ENCODE peak calls at places on chromosomes 3 and 15, in nine cellular contexts. One of them, this sample, is unnamed.

GRCh38 chr15:43218908-43219706 is 1.7 kb downstream of the EPB42 start:
- DNase-seq in HEK293T: peak; percentile 30
- DNase-seq in heart right ventricle: no peak
- DNase-seq in activated CD4-positive, alpha-beta T cell treated with anti-CD3 and anti-CD28 coated beads, Interleukin-2, amount 10 ng/mL, durations not matched to agents 7 days and 5 days: no peak
- DNase-seq in erythroblast: peak; percentile 93
- DNase-seq in NCI-H774: no peak
- DNase-seq in cardiac muscle cell: peak; percentile 48
- DNase-seq in mucosa of descending colon: no peak
- DNase-seq in amygdala: no peak
- DNase-seq in this sample: no peak

GRCh38 chr3:53074366-53074696 is 28.5 kb upstream of the SFMBT1 start:
- DNase-seq in HEK293T: no peak
- DNase-seq in heart right ventricle: no peak
- DNase-seq in activated CD4-positive, alpha-beta T cell treated with anti-CD3 and anti-CD28 coated beads, Interleukin-2, amount 10 ng/mL, durations not matched to agents 7 days and 5 days: no peak
- DNase-seq in erythroblast: no peak
- DNase-seq in NCI-H774: no peak
- DNase-seq in cardiac muscle cell: no peak
- DNase-seq in mucosa of descending colon: no peak
- DNase-seq in amygdala: no peak
- DNase-seq in this sample: no peak

GRCh38 chr15:70086636-70087035 is 11.1 kb downstream of the TLE3 start:
- DNase-seq in HEK293T: no peak
- DNase-seq in heart right ventricle: no peak
- DNase-seq in activated CD4-positive, alpha-beta T cell treated with anti-CD3 and anti-CD28 coated beads, Interleukin-2, amount 10 ng/mL, durations not matched to agents 7 days and 5 days: no peak
- DNase-seq in erythroblast: peak; percentile 63
- DNase-seq in NCI-H774: no peak
- DNase-seq in cardiac muscle cell: no peak
- DNase-seq in mucosa of descending colon: no peak
- DNase-seq in amygdala: no peak
- DNase-seq in this sample: no peak

GRCh38 chr3:49937081-49937480 is 2.9 kb upstream of the RBM6 start:
- DNase-seq in HEK293T: no peak
- DNase-seq in heart right ventricle: no peak
- DNase-seq in activated CD4-positive, alpha-beta T cell treated with anti-CD3 and anti-CD28 coated beads, Interleukin-2, amount 10 ng/mL, durations not matched to agents 7 days and 5 days: no peak
- DNase-seq in erythroblast: peak; percentile 22
- DNase-seq in NCI-H774: no peak
- DNase-seq in cardiac muscle cell: no peak
- DNase-seq in mucosa of descending colon: no peak
- DNase-seq in amygdala: no peak
- DNase-seq in this sample: no peak

GRCh38 chr3:61442696-61443095 is 118.7 kb upstream of the PTPRG start:
- DNase-seq in HEK293T: no peak
- DNase-seq in heart right ventricle: no peak
- DNase-seq in activated CD4-positive, alpha-beta T cell treated with anti-CD3 and anti-CD28 coated beads, Interleukin-2, amount 10 ng/mL, durations not matched to agents 7 days and 5 days: no peak
- DNase-seq in erythroblast: no peak
- DNase-seq in NCI-H774: no peak
- DNase-seq in cardiac muscle cell: no peak
- DNase-seq in mucosa of descending colon: no peak
- DNase-seq in amygdala: no peak
- DNase-seq in this sample: no peak

GRCh38 chr3:179174316-179174715 is 26.2 kb downstream of the PIK3CA start:
- DNase-seq in HEK293T: no peak
- DNase-seq in heart right ventricle: no peak
- DNase-seq in activated CD4-positive, alpha-beta T cell treated with anti-CD3 and anti-CD28 coated beads, Interleukin-2, amount 10 ng/mL, durations not matched to agents 7 days and 5 days: no peak
- DNase-seq in erythroblast: no peak
- DNase-seq in NCI-H774: no peak
- DNase-seq in cardiac muscle cell: no peak
- DNase-seq in mucosa of descending colon: no peak
- DNase-seq in amygdala: no peak
- DNase-seq in this sample: no peak

GRCh38 chr15:91857224-91857585 is 3.7 kb downstream of the SLCO3A1 start:
- DNase-seq in HEK293T: no peak
- DNase-seq in heart right ventricle: no peak
- DNase-seq in activated CD4-positive, alpha-beta T cell treated with anti-CD3 and anti-CD28 coated beads, Interleukin-2, amount 10 ng/mL, durations not matched to agents 7 days and 5 days: no peak
- DNase-seq in erythroblast: no peak
- DNase-seq in NCI-H774: no peak
- DNase-seq in cardiac muscle cell: no peak
- DNase-seq in mucosa of descending colon: no peak
- DNase-seq in amygdala: no peak
- DNase-seq in this sample: no peak

GRCh38 chr15:29143909-29144308 is 125.7 kb downstream of the NSMCE3 start:
- DNase-seq in HEK293T: no peak
- DNase-seq in heart right ventricle: no peak
- DNase-seq in activated CD4-positive, alpha-beta T cell treated with anti-CD3 and anti-CD28 coated beads, Interleukin-2, amount 10 ng/mL, durations not matched to agents 7 days and 5 days: no peak
- DNase-seq in erythroblast: no peak
- DNase-seq in NCI-H774: no peak
- DNase-seq in cardiac muscle cell: no peak
- DNase-seq in mucosa of descending colon: no peak
- DNase-seq in amygdala: no peak
- DNase-seq in this sample: no peak

GRCh38 chr3:72820405-72820804 is 27.8 kb downstream of the SHQ1 start:
- DNase-seq in HEK293T: no peak
- DNase-seq in heart right ventricle: no peak
- DNase-seq in activated CD4-positive, alpha-beta T cell treated with anti-CD3 and anti-CD28 coated beads, Interleukin-2, amount 10 ng/mL, durations not matched to agents 7 days and 5 days: no peak
- DNase-seq in erythroblast: no peak
- DNase-seq in NCI-H774: no peak
- DNase-seq in cardiac muscle cell: no peak
- DNase-seq in mucosa of descending colon: no peak
- DNase-seq in amygdala: no peak
- DNase-seq in this sample: no peak

GRCh38 chr15:24835301-24835700 is 119.5 kb upstream of the SNRPN start:
- DNase-seq in HEK293T: no peak
- DNase-seq in heart right ventricle: no peak
- DNase-seq in activated CD4-positive, alpha-beta T cell treated with anti-CD3 and anti-CD28 coated beads, Interleukin-2, amount 10 ng/mL, durations not matched to agents 7 days and 5 days: no peak
- DNase-seq in erythroblast: no peak
- DNase-seq in NCI-H774: no peak
- DNase-seq in cardiac muscle cell: no peak
- DNase-seq in mucosa of descending colon: no peak
- DNase-seq in amygdala: no peak
- DNase-seq in this sample: no peak

GRCh38 chr15:31324739-31325431 is 1.8 kb upstream of the KLF13 start:
- DNase-seq in HEK293T: no peak
- DNase-seq in heart right ventricle: no peak
- DNase-seq in activated CD4-positive, alpha-beta T cell treated with anti-CD3 and anti-CD28 coated beads, Interleukin-2, amount 10 ng/mL, durations not matched to agents 7 days and 5 days: no peak
- DNase-seq in erythroblast: peak; percentile 74
- DNase-seq in NCI-H774: no peak
- DNase-seq in cardiac muscle cell: no peak
- DNase-seq in mucosa of descending colon: no peak
- DNase-seq in amygdala: no peak
- DNase-seq in this sample: no peak

GRCh38 chr15:45429974-45430792 is 51.8 kb upstream of the GATM start:
- DNase-seq in HEK293T: peak; percentile 77
- DNase-seq in heart right ventricle: peak; percentile 79
- DNase-seq in activated CD4-positive, alpha-beta T cell treated with anti-CD3 and anti-CD28 coated beads, Interleukin-2, amount 10 ng/mL, durations not matched to agents 7 days and 5 days: peak; percentile 87
- DNase-seq in erythroblast: peak; percentile 87
- DNase-seq in NCI-H774: no peak
- DNase-seq in cardiac muscle cell: peak; percentile 75
- DNase-seq in mucosa of descending colon: peak; percentile 92
- DNase-seq in amygdala: peak; percentile 23
- DNase-seq in this sample: no peak

GRCh38 chr3:16455001-16455400 is 58.5 kb downstream of the RFTN1 start:
- DNase-seq in HEK293T: no peak
- DNase-seq in heart right ventricle: no peak
- DNase-seq in activated CD4-positive, alpha-beta T cell treated with anti-CD3 and anti-CD28 coated beads, Interleukin-2, amount 10 ng/mL, durations not matched to agents 7 days and 5 days: no peak
- DNase-seq in erythroblast: no peak
- DNase-seq in NCI-H774: peak; percentile 38
- DNase-seq in cardiac muscle cell: no peak
- DNase-seq in mucosa of descending colon: no peak
- DNase-seq in amygdala: no peak
- DNase-seq in this sample: no peak

GRCh38 chr3:42043116-42043796 is 47.9 kb upstream of the TRAK1 start:
- DNase-seq in HEK293T: peak; percentile 55
- DNase-seq in heart right ventricle: peak; percentile 52
- DNase-seq in activated CD4-positive, alpha-beta T cell treated with anti-CD3 and anti-CD28 coated beads, Interleukin-2, amount 10 ng/mL, durations not matched to agents 7 days and 5 days: no peak
- DNase-seq in erythroblast: no peak
- DNase-seq in NCI-H774: peak; percentile 14
- DNase-seq in cardiac muscle cell: peak; percentile 73
- DNase-seq in mucosa of descending colon: no peak
- DNase-seq in amygdala: no peak
- DNase-seq in this sample: peak; percentile 32

GRCh38 chr3:23017800-23018199 is 185.3 kb upstream of the UBE2E2 start:
- DNase-seq in HEK293T: no peak
- DNase-seq in heart right ventricle: no peak
- DNase-seq in activated CD4-positive, alpha-beta T cell treated with anti-CD3 and anti-CD28 coated beads, Interleukin-2, amount 10 ng/mL, durations not matched to agents 7 days and 5 days: no peak
- DNase-seq in erythroblast: no peak
- DNase-seq in NCI-H774: no peak
- DNase-seq in cardiac muscle cell: no peak
- DNase-seq in mucosa of descending colon: no peak
- DNase-seq in amygdala: no peak
- DNase-seq in this sample: no peak

GRCh38 chr3:104564045-104564643 is 802.6 kb upstream of the ALCAM start:
- DNase-seq in HEK293T: peak; percentile 7
- DNase-seq in heart right ventricle: no peak
- DNase-seq in activated CD4-positive, alpha-beta T cell treated with anti-CD3 and anti-CD28 coated beads, Interleukin-2, amount 10 ng/mL, durations not matched to agents 7 days and 5 days: peak; percentile 68
- DNase-seq in erythroblast: peak; percentile 61
- DNase-seq in NCI-H774: no peak
- DNase-seq in cardiac muscle cell: peak; percentile 18
- DNase-seq in mucosa of descending colon: no peak
- DNase-seq in amygdala: no peak
- DNase-seq in this sample: no peak

GRCh38 chr3:170999737-171000242 is 26.7 kb downstream of the SLC2A2 start:
- DNase-seq in HEK293T: no peak
- DNase-seq in heart right ventricle: no peak
- DNase-seq in activated CD4-positive, alpha-beta T cell treated with anti-CD3 and anti-CD28 coated beads, Interleukin-2, amount 10 ng/mL, durations not matched to agents 7 days and 5 days: no peak
- DNase-seq in erythroblast: no peak
- DNase-seq in NCI-H774: no peak
- DNase-seq in cardiac muscle cell: no peak
- DNase-seq in mucosa of descending colon: no peak
- DNase-seq in amygdala: no peak
- DNase-seq in this sample: no peak

GRCh38 chr3:34807611-34808010 is 831.7 kb upstream of the ARPP21 start:
- DNase-seq in HEK293T: no peak
- DNase-seq in heart right ventricle: no peak
- DNase-seq in activated CD4-positive, alpha-beta T cell treated with anti-CD3 and anti-CD28 coated beads, Interleukin-2, amount 10 ng/mL, durations not matched to agents 7 days and 5 days: no peak
- DNase-seq in erythroblast: no peak
- DNase-seq in NCI-H774: no peak
- DNase-seq in cardiac muscle cell: no peak
- DNase-seq in mucosa of descending colon: no peak
- DNase-seq in amygdala: no peak
- DNase-seq in this sample: no peak

GRCh38 chr15:90710436-90710835 is 6.7 kb upstream of the BLM start:
- DNase-seq in HEK293T: no peak
- DNase-seq in heart right ventricle: no peak
- DNase-seq in activated CD4-positive, alpha-beta T cell treated with anti-CD3 and anti-CD28 coated beads, Interleukin-2, amount 10 ng/mL, durations not matched to agents 7 days and 5 days: no peak
- DNase-seq in erythroblast: no peak
- DNase-seq in NCI-H774: no peak
- DNase-seq in cardiac muscle cell: peak; percentile 24
- DNase-seq in mucosa of descending colon: no peak
- DNase-seq in amygdala: no peak
- DNase-seq in this sample: no peak

GRCh38 chr15:92902723-92903587 is 2.8 kb downstream of the CHD2 start:
- DNase-seq in HEK293T: no peak
- DNase-seq in heart right ventricle: no peak
- DNase-seq in activated CD4-positive, alpha-beta T cell treated with anti-CD3 and anti-CD28 coated beads, Interleukin-2, amount 10 ng/mL, durations not matched to agents 7 days and 5 days: no peak
- DNase-seq in erythroblast: peak; percentile 66
- DNase-seq in NCI-H774: no peak
- DNase-seq in cardiac muscle cell: no peak
- DNase-seq in mucosa of descending colon: no peak
- DNase-seq in amygdala: no peak
- DNase-seq in this sample: no peak

GRCh38 chr3:174532776-174533175 is 326.4 kb upstream of the NAALADL2 start:
- DNase-seq in HEK293T: no peak
- DNase-seq in heart right ventricle: no peak
- DNase-seq in activated CD4-positive, alpha-beta T cell treated with anti-CD3 and anti-CD28 coated beads, Interleukin-2, amount 10 ng/mL, durations not matched to agents 7 days and 5 days: no peak
- DNase-seq in erythroblast: no peak
- DNase-seq in NCI-H774: no peak
- DNase-seq in cardiac muscle cell: no peak
- DNase-seq in mucosa of descending colon: no peak
- DNase-seq in amygdala: no peak
- DNase-seq in this sample: no peak

GRCh38 chr3:169286992-169287391 is 376.5 kb downstream of the MECOM start:
- DNase-seq in HEK293T: no peak
- DNase-seq in heart right ventricle: no peak
- DNase-seq in activated CD4-positive, alpha-beta T cell treated with anti-CD3 and anti-CD28 coated beads, Interleukin-2, amount 10 ng/mL, durations not matched to agents 7 days and 5 days: no peak
- DNase-seq in erythroblast: no peak
- DNase-seq in NCI-H774: no peak
- DNase-seq in cardiac muscle cell: no peak
- DNase-seq in mucosa of descending colon: no peak
- DNase-seq in amygdala: no peak
- DNase-seq in this sample: peak; percentile 68

GRCh38 chr15:41695750-41696436 is 35.7 kb downstream of the MGA start:
- DNase-seq in HEK293T: peak; percentile 10
- DNase-seq in heart right ventricle: no peak
- DNase-seq in activated CD4-positive, alpha-beta T cell treated with anti-CD3 and anti-CD28 coated beads, Interleukin-2, amount 10 ng/mL, durations not matched to agents 7 days and 5 days: peak; percentile 72
- DNase-seq in erythroblast: peak; percentile 71
- DNase-seq in NCI-H774: no peak
- DNase-seq in cardiac muscle cell: peak; percentile 14
- DNase-seq in mucosa of descending colon: no peak
- DNase-seq in amygdala: no peak
- DNase-seq in this sample: no peak

GRCh38 chr3:136818191-136818850 is 605 bp upstream of the SLC35G2 start:
- DNase-seq in HEK293T: peak; percentile 31
- DNase-seq in heart right ventricle: peak; percentile 44
- DNase-seq in activated CD4-positive, alpha-beta T cell treated with anti-CD3 and anti-CD28 coated beads, Interleukin-2, amount 10 ng/mL, durations not matched to agents 7 days and 5 days: no peak
- DNase-seq in erythroblast: no peak
- DNase-seq in NCI-H774: peak; percentile 80
- DNase-seq in cardiac muscle cell: peak; percentile 15
- DNase-seq in mucosa of descending colon: no peak
- DNase-seq in amygdala: no peak
- DNase-seq in this sample: peak; percentile 92

GRCh38 chr3:170751083-170751893 is 118.7 kb downstream of the RPL22L1 start:
- DNase-seq in HEK293T: no peak
- DNase-seq in heart right ventricle: peak; percentile 42
- DNase-seq in activated CD4-positive, alpha-beta T cell treated with anti-CD3 and anti-CD28 coated beads, Interleukin-2, amount 10 ng/mL, durations not matched to agents 7 days and 5 days: no peak
- DNase-seq in erythroblast: peak; percentile 66
- DNase-seq in NCI-H774: peak; percentile 10
- DNase-seq in cardiac muscle cell: no peak
- DNase-seq in mucosa of descending colon: no peak
- DNase-seq in amygdala: no peak
- DNase-seq in this sample: peak; percentile 16

GRCh38 chr3:143098032-143098764 is 21.4 kb upstream of the CHST2 start:
- DNase-seq in HEK293T: no peak
- DNase-seq in heart right ventricle: no peak
- DNase-seq in activated CD4-positive, alpha-beta T cell treated with anti-CD3 and anti-CD28 coated beads, Interleukin-2, amount 10 ng/mL, durations not matched to agents 7 days and 5 days: no peak
- DNase-seq in erythroblast: no peak
- DNase-seq in NCI-H774: peak; percentile 65
- DNase-seq in cardiac muscle cell: no peak
- DNase-seq in mucosa of descending colon: no peak
- DNase-seq in amygdala: no peak
- DNase-seq in this sample: peak; percentile 39

GRCh38 chr3:140006331-140006730 is 71.3 kb downstream of the CLSTN2 start:
- DNase-seq in HEK293T: no peak
- DNase-seq in heart right ventricle: no peak
- DNase-seq in activated CD4-positive, alpha-beta T cell treated with anti-CD3 and anti-CD28 coated beads, Interleukin-2, amount 10 ng/mL, durations not matched to agents 7 days and 5 days: no peak
- DNase-seq in erythroblast: no peak
- DNase-seq in NCI-H774: no peak
- DNase-seq in cardiac muscle cell: peak; percentile 11
- DNase-seq in mucosa of descending colon: no peak
- DNase-seq in amygdala: no peak
- DNase-seq in this sample: no peak

GRCh38 chr3:47912006-47912504 is 104.2 kb downstream of the MAP4 start:
- DNase-seq in HEK293T: no peak
- DNase-seq in heart right ventricle: no peak
- DNase-seq in activated CD4-positive, alpha-beta T cell treated with anti-CD3 and anti-CD28 coated beads, Interleukin-2, amount 10 ng/mL, durations not matched to agents 7 days and 5 days: no peak
- DNase-seq in erythroblast: no peak
- DNase-seq in NCI-H774: no peak
- DNase-seq in cardiac muscle cell: no peak
- DNase-seq in mucosa of descending colon: no peak
- DNase-seq in amygdala: no peak
- DNase-seq in this sample: no peak

GRCh38 chr3:160755776-160756304 is at the start of gene PPM1L:
- DNase-seq in HEK293T: peak; percentile 49
- DNase-seq in heart right ventricle: peak; percentile 74
- DNase-seq in activated CD4-positive, alpha-beta T cell treated with anti-CD3 and anti-CD28 coated beads, Interleukin-2, amount 10 ng/mL, durations not matched to agents 7 days and 5 days: peak; percentile 62
- DNase-seq in erythroblast: peak; percentile 81
- DNase-seq in NCI-H774: peak; percentile 67
- DNase-seq in cardiac muscle cell: peak; percentile 79
- DNase-seq in mucosa of descending colon: peak; percentile 80
- DNase-seq in amygdala: peak; percentile 52
- DNase-seq in this sample: peak; percentile 48

GRCh38 chr3:157531771-157532170 is 28.6 kb upstream of the VEPH1 start:
- DNase-seq in HEK293T: no peak
- DNase-seq in heart right ventricle: no peak
- DNase-seq in activated CD4-positive, alpha-beta T cell treated with anti-CD3 and anti-CD28 coated beads, Interleukin-2, amount 10 ng/mL, durations not matched to agents 7 days and 5 days: no peak
- DNase-seq in erythroblast: no peak
- DNase-seq in NCI-H774: no peak
- DNase-seq in cardiac muscle cell: no peak
- DNase-seq in mucosa of descending colon: no peak
- DNase-seq in amygdala: no peak
- DNase-seq in this sample: no peak

This sample was measured in DMS153.